ENCODE peak calls at places on chromosomes 4 and X, in four cellular contexts. One of them, this sample, is unnamed.
A peak's percentile ranks its signal among the peaks of the same experiment; 100 is the strongest.

GRCh38 chrX:154123241-154124219 is 20.5 kb upstream of the OPN1LW start:
- DNase-seq in smooth muscle cell of the brain vasculature: no peak
- DNase-seq in kidney tubule cell: no peak
- DNase-seq in WTC11: no peak
- DNase-seq in this sample: no peak

GRCh38 chr4:83964996-83965541 is 429.2 kb downstream of the GPAT3 start:
- DNase-seq in smooth muscle cell of the brain vasculature: no peak
- DNase-seq in kidney tubule cell: peak; percentile 42
- DNase-seq in WTC11: no peak
- DNase-seq in this sample: no peak

GRCh38 chrX:137198040-137198439 is 164.2 kb upstream of the GPR101 start:
- DNase-seq in smooth muscle cell of the brain vasculature: no peak
- DNase-seq in kidney tubule cell: no peak
- DNase-seq in WTC11: no peak
- DNase-seq in this sample: no peak

GRCh38 chr4:3710451-3711182 is 55.6 kb upstream of the ADRA2C start:
- DNase-seq in smooth muscle cell of the brain vasculature: no peak
- DNase-seq in kidney tubule cell: peak; percentile 65
- DNase-seq in WTC11: no peak
- DNase-seq in this sample: peak; percentile 69

GRCh38 chrX:1321689-1322088 is 14.9 kb upstream of the IL3RA start:
- DNase-seq in smooth muscle cell of the brain vasculature: no peak
- DNase-seq in kidney tubule cell: no peak
- DNase-seq in WTC11: no peak
- DNase-seq in this sample: no peak

GRCh38 chrX:31931225-31931624 is 859.4 kb upstream of the FTHL17 start:
- DNase-seq in smooth muscle cell of the brain vasculature: no peak
- DNase-seq in kidney tubule cell: peak; percentile 84
- DNase-seq in WTC11: no peak
- DNase-seq in this sample: no peak

GRCh38 chrX:44898411-44899221 is 25.6 kb downstream of the KDM6A start:
- DNase-seq in smooth muscle cell of the brain vasculature: no peak
- DNase-seq in kidney tubule cell: no peak
- DNase-seq in WTC11: no peak
- DNase-seq in this sample: no peak

GRCh38 chr4:40121515-40121914 is 64.9 kb downstream of the N4BP2 start:
- DNase-seq in smooth muscle cell of the brain vasculature: peak; percentile 15
- DNase-seq in kidney tubule cell: peak; percentile 90
- DNase-seq in WTC11: no peak
- DNase-seq in this sample: no peak

GRCh38 chrX:17778984-17779383 is 41.7 kb downstream of the SCML1 start:
- DNase-seq in smooth muscle cell of the brain vasculature: no peak
- DNase-seq in kidney tubule cell: no peak
- DNase-seq in WTC11: no peak
- DNase-seq in this sample: no peak

GRCh38 chr4:99207911-99208718 is 10.9 kb downstream of the ADH6 start:
- DNase-seq in smooth muscle cell of the brain vasculature: no peak
- DNase-seq in kidney tubule cell: no peak
- DNase-seq in WTC11: no peak
- DNase-seq in this sample: no peak

GRCh38 chrX:23052324-23052723 is 52.6 kb downstream of the DDX53 start:
- DNase-seq in smooth muscle cell of the brain vasculature: no peak
- DNase-seq in kidney tubule cell: no peak
- DNase-seq in WTC11: no peak
- DNase-seq in this sample: no peak

GRCh38 chr4:183142566-183143545 is 43.8 kb downstream of the WWC2 start:
- DNase-seq in smooth muscle cell of the brain vasculature: peak; percentile 24
- DNase-seq in kidney tubule cell: peak; percentile 67
- DNase-seq in WTC11: no peak
- DNase-seq in this sample: peak; percentile 25

GRCh38 chrX:101430457-101431078 is 22.5 kb downstream of the HNRNPH2 start:
- DNase-seq in smooth muscle cell of the brain vasculature: no peak
- DNase-seq in kidney tubule cell: peak; percentile 63
- DNase-seq in WTC11: no peak
- DNase-seq in this sample: no peak

GRCh38 chr4:184756399-184756798 is 22.5 kb upstream of the CENPU start:
- DNase-seq in smooth muscle cell of the brain vasculature: no peak
- DNase-seq in kidney tubule cell: no peak
- DNase-seq in WTC11: no peak
- DNase-seq in this sample: no peak

GRCh38 chr4:119139822-119140252 is 4.2 kb downstream of the MYOZ2 start:
- DNase-seq in smooth muscle cell of the brain vasculature: no peak
- DNase-seq in kidney tubule cell: no peak
- DNase-seq in WTC11: no peak
- DNase-seq in this sample: no peak

GRCh38 chr4:168796362-168797106 is 213.5 kb downstream of the CBR4 start:
- DNase-seq in smooth muscle cell of the brain vasculature: peak; percentile 50
- DNase-seq in kidney tubule cell: peak; percentile 93
- DNase-seq in WTC11: no peak
- DNase-seq in this sample: no peak

GRCh38 chr4:104462647-104463046 is 32.0 kb downstream of the CXXC4 start:
- DNase-seq in smooth muscle cell of the brain vasculature: no peak
- DNase-seq in kidney tubule cell: no peak
- DNase-seq in WTC11: no peak
- DNase-seq in this sample: no peak

GRCh38 chr4:40170588-40170987 is 26.2 kb upstream of the RHOH start:
- DNase-seq in smooth muscle cell of the brain vasculature: no peak
- DNase-seq in kidney tubule cell: peak; percentile 63
- DNase-seq in WTC11: no peak
- DNase-seq in this sample: no peak